ENCODE peak calls at places on chromosomes 7 and 10, in five cellular contexts. One of them, this sample, is unnamed. For H3K4me1 and H3K9me3, the result is how much of the 10 kb centered on the place peaks cover.

GRCh38 chr10:31910016-31910415 is 18.6 kb downstream of the ARHGAP12 start:
- DNase-seq in body of pancreas: no peak
- DNase-seq in fibroblast of lung: no peak
- DNase-seq in psoas muscle: no peak
- DNase-seq in ovary: no peak
- DNase-seq in this sample: no peak

GRCh38 chr10:72567421-72567820 is 58.5 kb downstream of the MICU1 start:
- DNase-seq in body of pancreas: no peak
- DNase-seq in fibroblast of lung: peak
- DNase-seq in psoas muscle: peak
- DNase-seq in ovary: no peak
- DNase-seq in this sample: peak

GRCh38 chr7:1725766-1726630 is 55.9 kb downstream of the ELFN1 start:
- DNase-seq in body of pancreas: no peak
- DNase-seq in fibroblast of lung: peak
- DNase-seq in psoas muscle: no peak
- DNase-seq in ovary: no peak
- DNase-seq in this sample: no peak

GRCh38 chr10:86045896-86046295 is 320.7 kb downstream of the GRID1 start:
- DNase-seq in body of pancreas: no peak
- DNase-seq in fibroblast of lung: no peak
- DNase-seq in psoas muscle: no peak
- DNase-seq in ovary: no peak
- DNase-seq in this sample: no peak

GRCh38 chr7:135759537-135759936 is 10.9 kb upstream of the FAM180A start:
- DNase-seq in body of pancreas: no peak
- DNase-seq in fibroblast of lung: no peak
- DNase-seq in psoas muscle: no peak
- DNase-seq in ovary: no peak
- DNase-seq in this sample: no peak

GRCh38 chr10:124705021-124705740 is 39.0 kb downstream of the FAM53B start:
- DNase-seq in body of pancreas: no peak
- DNase-seq in fibroblast of lung: no peak
- DNase-seq in psoas muscle: peak
- DNase-seq in ovary: no peak
- DNase-seq in this sample: peak

GRCh38 chr7:41967156-41967555 is 264.3 kb upstream of the INHBA start:
- DNase-seq in body of pancreas: no peak
- DNase-seq in fibroblast of lung: peak
- DNase-seq in psoas muscle: no peak
- DNase-seq in ovary: no peak
- DNase-seq in this sample: no peak

GRCh38 chr7:1009747-1010146 is 26.8 kb downstream of the CYP2W1 start:
- DNase-seq in body of pancreas: no peak
- DNase-seq in fibroblast of lung: no peak
- DNase-seq in psoas muscle: no peak
- DNase-seq in ovary: no peak
- DNase-seq in this sample: no peak

GRCh38 chr10:13270877-13271551 is 28.9 kb downstream of the PHYH start:
- DNase-seq in body of pancreas: no peak
- DNase-seq in fibroblast of lung: peak
- DNase-seq in psoas muscle: no peak
- DNase-seq in ovary: no peak
- DNase-seq in this sample: no peak

GRCh38 chr7:6516387-6516983 is 34.8 kb downstream of the GRID2IP start:
- DNase-seq in body of pancreas: peak
- DNase-seq in fibroblast of lung: peak
- DNase-seq in psoas muscle: peak
- DNase-seq in ovary: peak
- DNase-seq in this sample: peak

GRCh38 chr10:17001961-17002749 is 127.5 kb downstream of the CUBN start:
- DNase-seq in body of pancreas: no peak
- DNase-seq in fibroblast of lung: peak
- DNase-seq in psoas muscle: peak
- DNase-seq in ovary: peak
- DNase-seq in this sample: peak

GRCh38 chr7:1586126-1586826 is 16.4 kb upstream of the PSMG3 start:
- DNase-seq in body of pancreas: no peak
- DNase-seq in fibroblast of lung: no peak
- DNase-seq in psoas muscle: no peak
- DNase-seq in ovary: no peak
- DNase-seq in this sample: no peak

GRCh38 chr10:78304091-78305045 is 270.7 kb downstream of the RPS24 start:
- DNase-seq in body of pancreas: no peak
- DNase-seq in fibroblast of lung: no peak
- DNase-seq in psoas muscle: no peak
- DNase-seq in ovary: no peak
- DNase-seq in this sample: peak

GRCh38 chr10:10897400-10897799 is 120.3 kb upstream of the CELF2 start:
- DNase-seq in body of pancreas: no peak
- DNase-seq in fibroblast of lung: no peak
- DNase-seq in psoas muscle: no peak
- DNase-seq in ovary: no peak
- DNase-seq in this sample: no peak

GRCh38 chr7:30079880-30080279 is 51.7 kb downstream of the PLEKHA8 start:
- DNase-seq in body of pancreas: no peak
- DNase-seq in fibroblast of lung: no peak
- DNase-seq in psoas muscle: no peak
- DNase-seq in ovary: no peak
- DNase-seq in this sample: no peak

GRCh38 chr7:14125998-14126397 is 136.5 kb upstream of the ETV1 start:
- DNase-seq in body of pancreas: no peak
- DNase-seq in fibroblast of lung: peak
- DNase-seq in psoas muscle: no peak
- DNase-seq in ovary: no peak
- DNase-seq in this sample: no peak

GRCh38 chr7:107933386-107934013 is 42.5 kb downstream of the DLD start:
- DNase-seq in body of pancreas: no peak
- DNase-seq in fibroblast of lung: no peak
- DNase-seq in psoas muscle: no peak
- DNase-seq in ovary: no peak
- DNase-seq in this sample: no peak

GRCh38 chr10:128027306-128027705 is 98.9 kb downstream of the MKI67 start:
- DNase-seq in body of pancreas: no peak
- DNase-seq in fibroblast of lung: no peak
- DNase-seq in psoas muscle: no peak
- DNase-seq in ovary: no peak
- DNase-seq in this sample: peak

GRCh38 chr7:125406111-125406510 is 476.5 kb upstream of the POT1 start:
- DNase-seq in body of pancreas: no peak
- DNase-seq in fibroblast of lung: peak
- DNase-seq in psoas muscle: no peak
- DNase-seq in ovary: no peak
- DNase-seq in this sample: no peak

GRCh38 chr7:674454-675410 is 51.8 kb upstream of the DNAAF5 start:
- DNase-seq in body of pancreas: no peak
- DNase-seq in fibroblast of lung: peak
- DNase-seq in psoas muscle: no peak
- DNase-seq in ovary: peak
- DNase-seq in this sample: peak

GRCh38 chr7:7944619-7945282 is 23.8 kb upstream of the GLCCI1 start:
- DNase-seq in body of pancreas: no peak
- DNase-seq in fibroblast of lung: no peak
- DNase-seq in psoas muscle: peak
- DNase-seq in ovary: no peak
- DNase-seq in this sample: no peak

GRCh38 chr10:96414303-96414702 is 55.5 kb upstream of the OPALIN start:
- DNase-seq in body of pancreas: no peak
- DNase-seq in fibroblast of lung: no peak
- DNase-seq in psoas muscle: no peak
- DNase-seq in ovary: no peak
- DNase-seq in this sample: no peak

GRCh38 chr10:117226813-117227451 is 14.0 kb upstream of the SLC18A2 start:
- DNase-seq in body of pancreas: peak
- DNase-seq in fibroblast of lung: no peak
- DNase-seq in psoas muscle: no peak
- DNase-seq in ovary: peak
- DNase-seq in this sample: no peak

GRCh38 chr7:37488163-37488759 is 39.6 kb upstream of the ELMO1 start:
- DNase-seq in body of pancreas: no peak
- DNase-seq in fibroblast of lung: peak
- DNase-seq in psoas muscle: no peak
- DNase-seq in ovary: no peak
- DNase-seq in this sample: no peak

GRCh38 chr10:121734517-121735137 is 136.4 kb upstream of the FGFR2 start:
- DNase-seq in body of pancreas: peak
- DNase-seq in fibroblast of lung: no peak
- DNase-seq in psoas muscle: no peak
- DNase-seq in ovary: no peak
- DNase-seq in this sample: peak

GRCh38 chr10:35563266-35563891 is 41.8 kb upstream of the GJD4 start:
- DNase-seq in body of pancreas: peak
- DNase-seq in fibroblast of lung: peak
- DNase-seq in psoas muscle: peak
- DNase-seq in ovary: peak
- DNase-seq in this sample: peak

GRCh38 chr7:92025260-92025659 is 84.6 kb downstream of the AKAP9 start:
- DNase-seq in body of pancreas: no peak
- DNase-seq in fibroblast of lung: peak
- DNase-seq in psoas muscle: no peak
- DNase-seq in ovary: no peak
- DNase-seq in this sample: no peak

GRCh38 chr10:117431160-117431559 is 55.9 kb upstream of the PDZD8 start:
- DNase-seq in body of pancreas: no peak
- DNase-seq in fibroblast of lung: no peak
- DNase-seq in psoas muscle: no peak
- DNase-seq in ovary: no peak
- DNase-seq in this sample: no peak

GRCh38 chr10:13589316-13589715 is 2.6 kb downstream of the PRPF18 start:
- DNase-seq in body of pancreas: no peak
- DNase-seq in fibroblast of lung: no peak
- DNase-seq in psoas muscle: no peak
- DNase-seq in ovary: no peak
- DNase-seq in this sample: no peak

GRCh38 chr10:69278446-69278963 is at the start of gene HK1:
- DNase-seq in body of pancreas: peak
- DNase-seq in fibroblast of lung: peak
- DNase-seq in psoas muscle: no peak
- DNase-seq in ovary: no peak
- DNase-seq in this sample: peak

GRCh38 chr10:70930251-70931000 is 42.1 kb upstream of the PCBD1 start:
- DNase-seq in body of pancreas: no peak
- DNase-seq in fibroblast of lung: no peak
- DNase-seq in psoas muscle: no peak
- DNase-seq in ovary: no peak
- DNase-seq in this sample: no peak
- TF ChIP-seq CTCF in body of pancreas: no peak
- TF ChIP-seq CTCF in fibroblast of lung: no peak
- TF ChIP-seq CTCF in psoas muscle: no peak
- TF ChIP-seq CTCF in ovary: no peak
- TF ChIP-seq CTCF in this sample: no peak

DNA sequence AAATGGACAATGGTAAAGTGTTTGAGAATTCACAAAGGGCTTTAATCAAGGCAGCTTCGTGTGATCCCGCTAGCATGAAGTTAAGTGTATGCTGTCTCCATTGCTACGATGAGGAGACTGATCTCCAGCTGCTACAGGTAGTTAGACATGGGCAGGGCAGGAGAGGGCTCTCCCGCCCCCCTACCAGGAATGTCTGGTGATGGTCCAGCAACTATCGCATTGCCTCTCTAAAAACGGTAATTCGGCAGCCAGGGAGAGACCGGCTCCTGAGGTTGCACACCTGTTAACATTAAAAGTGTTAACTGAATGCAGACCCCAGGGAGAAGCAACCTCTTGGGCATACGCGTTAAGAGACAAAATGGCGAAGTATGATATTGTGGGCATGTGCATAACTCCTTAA is 37.9 kb downstream of the SVIL start:
- DNase-seq in body of pancreas: no peak
- DNase-seq in fibroblast of lung: no peak
- DNase-seq in psoas muscle: no peak
- DNase-seq in ovary: no peak
- DNase-seq in this sample: peak
- H3K4me1 ChIP-seq in body of pancreas: under half
- H3K4me1 ChIP-seq in fibroblast of lung: under half
- H3K4me1 ChIP-seq in psoas muscle: half or more
- H3K4me1 ChIP-seq in ovary: under half
- H3K4me1 ChIP-seq in this sample: under half

GRCh38 chr10:133141144-133141962 is 18.7 kb upstream of the KNDC1 start:
- DNase-seq in body of pancreas: no peak
- DNase-seq in fibroblast of lung: no peak
- DNase-seq in psoas muscle: peak
- DNase-seq in ovary: no peak
- DNase-seq in this sample: peak
- H3K9me3 ChIP-seq in body of pancreas: under half
- H3K9me3 ChIP-seq in fibroblast of lung: under half
- H3K9me3 ChIP-seq in psoas muscle: under half
- H3K9me3 ChIP-seq in ovary: under half
- H3K9me3 ChIP-seq in this sample: under half

DNA sequence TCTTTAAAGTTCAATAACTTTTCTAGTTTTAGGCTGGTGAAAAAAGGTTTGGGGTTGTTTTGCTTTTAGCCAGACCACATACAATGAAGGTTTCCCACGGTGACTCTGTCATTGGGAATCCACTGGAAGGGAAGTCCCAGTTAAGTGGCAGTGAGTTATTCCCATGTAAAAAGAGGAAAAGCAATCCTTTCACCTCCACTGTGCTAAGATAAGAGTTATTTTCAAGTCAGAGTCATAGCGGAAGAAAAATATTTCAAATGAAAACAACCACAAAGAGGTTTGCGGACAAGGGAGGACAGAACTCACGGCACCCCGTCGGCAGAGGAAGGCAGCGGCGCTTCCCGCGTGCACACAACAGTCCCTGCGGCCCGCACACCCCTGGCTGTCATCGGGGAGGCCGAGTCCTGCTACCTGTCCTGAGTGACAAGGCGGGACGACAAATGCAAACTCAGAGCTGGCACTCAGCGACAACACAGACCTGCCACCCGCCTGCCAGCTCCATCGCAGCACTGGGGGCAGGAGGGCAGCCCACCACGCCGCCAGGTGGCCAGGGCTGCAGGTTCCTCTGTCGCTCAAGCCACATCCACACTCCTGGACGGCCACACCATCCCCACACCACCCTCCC is 9.3 kb upstream of the PAPOLB start:
- DNase-seq in body of pancreas: no peak
- DNase-seq in fibroblast of lung: peak
- DNase-seq in psoas muscle: no peak
- DNase-seq in ovary: no peak
- DNase-seq in this sample: no peak
- TF ChIP-seq CTCF in body of pancreas: no peak
- TF ChIP-seq CTCF in fibroblast of lung: no peak
- TF ChIP-seq CTCF in psoas muscle: no peak
- TF ChIP-seq CTCF in ovary: no peak
- TF ChIP-seq CTCF in this sample: no peak

GRCh38 chr10:103896225-103896624 is 21.8 kb downstream of the STN1 start:
- DNase-seq in body of pancreas: no peak
- DNase-seq in fibroblast of lung: peak
- DNase-seq in psoas muscle: no peak
- DNase-seq in ovary: no peak
- DNase-seq in this sample: no peak
- H3K4me1 ChIP-seq in body of pancreas: under half
- H3K4me1 ChIP-seq in fibroblast of lung: under half
- H3K4me1 ChIP-seq in psoas muscle: under half
- H3K4me1 ChIP-seq in ovary: under half
- H3K4me1 ChIP-seq in this sample: under half

GRCh38 chr7:158057446-158057845 is 530.2 kb downstream of the PTPRN2 start:
- DNase-seq in body of pancreas: no peak
- DNase-seq in fibroblast of lung: no peak
- DNase-seq in psoas muscle: no peak
- DNase-seq in ovary: no peak
- DNase-seq in this sample: no peak
- H3K9me3 ChIP-seq in body of pancreas: under half
- H3K9me3 ChIP-seq in fibroblast of lung: under half
- H3K9me3 ChIP-seq in psoas muscle: under half
- H3K9me3 ChIP-seq in ovary: under half
- H3K9me3 ChIP-seq in this sample: under half

GRCh38 chr7:142391191-142391992 is 133.5 kb upstream of the PRSS58 start:
- DNase-seq in body of pancreas: no peak
- DNase-seq in fibroblast of lung: no peak
- DNase-seq in psoas muscle: peak
- DNase-seq in ovary: no peak
- DNase-seq in this sample: no peak
- TF ChIP-seq CTCF in body of pancreas: no peak
- TF ChIP-seq CTCF in fibroblast of lung: peak
- TF ChIP-seq CTCF in psoas muscle: peak
- TF ChIP-seq CTCF in ovary: no peak
- TF ChIP-seq CTCF in this sample: no peak

This sample was measured in adrenal gland.